ENCODE peak calls at places on chromosome 10, in ten cellular contexts. E, S, L, C, O, J, N, F, D and G are unnamed samples.

GRCh38 chr10:82397859-82398258 is 522.9 kb downstream of the NRG3 start:
- DNase-seq in C (no peak), L (no peak), J (no peak), D (no peak), O (no peak), N (peak; percentile 28), E (no peak), F (no peak), S (no peak), G (no peak)

GRCh38 chr10:110447886-110448285 is 49.8 kb upstream of the DUSP5 start:
- DNase-seq in L (no peak), F (no peak), E (peak; percentile 23), J (no peak), C (no peak), N (no peak), O (no peak), S (no peak), D (no peak), G (peak; percentile 24)

GRCh38 chr10:118521415-118522117 is 73.9 kb downstream of the PRLHR start:
- DNase-seq in D (no peak), L (no peak), J (no peak), F (no peak), N (no peak), O (no peak), S (no peak), E (no peak), C (no peak), G (no peak)

GRCh38 chr10:51416494-51416893 is 282.9 kb downstream of the CSTF2T start:
- DNase-seq in S (no peak), J (no peak), O (no peak), D (no peak), L (no peak), C (no peak), E (no peak), N (no peak), F (no peak), G (no peak)

GRCh38 chr10:121974019-121974534 is 940 bp downstream of the NSMCE4A start:
- DNase-seq in E (no peak), J (no peak), F (no peak), D (no peak), C (no peak), N (no peak), O (no peak), S (no peak), L (no peak), G (no peak)

GRCh38 chr10:64648915-64649314 is 1127.7 kb downstream of the REEP3 start:
- DNase-seq in F (no peak), D (no peak), S (no peak), L (no peak), J (no peak), E (no peak), O (no peak), N (peak; percentile 41), C (no peak), G (no peak)

GRCh38 chr10:127117125-127117524 is 79.3 kb downstream of the INSYN2A start:
- DNase-seq in E (peak; percentile 72), S (peak; percentile 54), C (peak; percentile 47), N (peak; percentile 77), F (peak; percentile 57), O (peak; percentile 25), D (peak; percentile 37), L (peak; percentile 7), J (peak; percentile 65), G (peak; percentile 68)

GRCh38 chr10:25811141-25811685 is 122.8 kb upstream of the MYO3A start:
- DNase-seq in D (no peak), C (no peak), E (no peak), J (no peak), F (no peak), N (no peak), S (no peak), L (no peak), O (no peak), G (no peak)

GRCh38 chr10:66167816-66168215 is 758.0 kb upstream of the LRRTM3 start:
- DNase-seq in L (no peak), N (no peak), J (no peak), F (no peak), C (no peak), D (no peak), S (no peak), O (no peak), E (no peak), G (no peak)

GRCh38 chr10:72223743-72224101 is 7.6 kb upstream of the ASCC1 start:
- DNase-seq in L (no peak), E (no peak), N (no peak), S (no peak), D (no peak), O (no peak), F (peak; percentile 46), J (peak; percentile 11), C (no peak), G (no peak)
- H3K4me1 ChIP-seq in L (peaks cover 61% of the 10 kb centered on the region), E (peaks cover 8% of the 10 kb centered on the region), N (no peaks in the 10 kb centered on the region), S (peaks cover 13% of the 10 kb centered on the region), D (no peaks in the 10 kb centered on the region), O (peaks cover 4% of the 10 kb centered on the region), F (no peaks in the 10 kb centered on the region), J (peaks cover 10% of the 10 kb centered on the region), C (peaks cover 64% of the 10 kb centered on the region), G (peaks cover 71% of the 10 kb centered on the region)

DNA sequence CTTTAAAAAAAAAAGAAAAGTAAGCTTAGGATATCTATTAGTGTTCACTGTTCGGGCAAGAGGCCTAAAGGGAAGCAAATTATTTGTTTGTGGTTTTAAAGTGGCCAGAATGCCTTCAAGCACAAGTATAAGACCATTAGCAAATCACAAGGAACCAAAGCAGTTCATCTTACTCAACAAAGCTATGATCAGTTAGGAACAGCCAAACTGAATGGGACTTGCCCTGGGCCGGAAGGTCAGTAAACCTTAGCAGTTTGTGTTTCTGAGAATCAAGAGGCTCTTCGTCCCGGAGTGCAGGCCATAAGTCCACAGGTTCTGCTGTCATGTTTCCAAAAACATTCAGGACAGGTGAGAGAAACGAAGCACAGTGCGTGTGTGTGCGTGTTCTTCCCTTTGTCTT is 4.5 kb downstream of the FBXW4 start:
- DNase-seq in C (no peak), O (no peak), N (no peak), S (no peak), F (no peak), D (no peak), E (no peak), J (no peak), L (no peak), G (no peak)
- H3K4me1 ChIP-seq in C (peaks cover 34% of the 10 kb centered on the region), O (peaks cover 16% of the 10 kb centered on the region), N (peaks cover 50% of the 10 kb centered on the region), S (peaks cover 17% of the 10 kb centered on the region), F (no peaks in the 10 kb centered on the region), D (peaks cover 32% of the 10 kb centered on the region), E (peaks cover 58% of the 10 kb centered on the region), J (peaks cover 9% of the 10 kb centered on the region), L (peaks cover 33% of the 10 kb centered on the region), G (peaks cover 13% of the 10 kb centered on the region)

GRCh38 chr10:80497187-80498038 is 40.3 kb upstream of the SH2D4B start:
- DNase-seq in S (peak; percentile 78), D (no peak), L (no peak), E (peak; percentile 92), J (peak; percentile 51), C (peak; percentile 39), N (no peak), F (peak; percentile 57), O (peak; percentile 92), G (peak; percentile 41)
- H3K4me1 ChIP-seq in S (peaks cover 77% of the 10 kb centered on the region), D (peaks cover 72% of the 10 kb centered on the region), L (peaks cover 98% of the 10 kb centered on the region), E (peaks cover 6% of the 10 kb centered on the region), J (peaks cover 56% of the 10 kb centered on the region), C (peaks cover 50% of the 10 kb centered on the region), N (peaks cover 27% of the 10 kb centered on the region), F (peaks cover 18% of the 10 kb centered on the region), O (peaks cover 55% of the 10 kb centered on the region), G (peaks cover 38% of the 10 kb centered on the region)

GRCh38 chr10:43256531-43257209 is 10.2 kb downstream of the RASGEF1A start:
- DNase-seq in D (no peak), J (peak; percentile 5), N (no peak), C (no peak), L (no peak), S (no peak), O (no peak), F (peak; percentile 37), E (no peak), G (no peak)

GRCh38 chr10:43257210-43258031 is 9.4 kb downstream of the RASGEF1A start:
- DNase-seq in J (peak; percentile 10), S (no peak), D (no peak), E (no peak), L (no peak), O (no peak), F (peak; percentile 34), N (no peak), C (no peak), G (peak; percentile 6)

GRCh38 chr10:43254199-43254730 is 12.6 kb downstream of the RASGEF1A start:
- DNase-seq in L (no peak), O (no peak), J (peak; percentile 21), C (no peak), E (no peak), D (no peak), F (peak; percentile 47), S (peak; percentile 27), N (no peak), G (no peak)

GRCh38 chr10:43254881-43255643 is 11.8 kb downstream of the RASGEF1A start:
- DNase-seq in O (no peak), N (no peak), L (no peak), C (no peak), F (peak; percentile 36), J (peak; percentile 26), D (no peak), E (no peak), S (peak; percentile 14), G (no peak)

GRCh38 chr10:43255644-43256431 is 11.0 kb downstream of the RASGEF1A start:
- DNase-seq in O (peak; percentile 84), J (peak; percentile 22), C (no peak), N (peak; percentile 71), L (no peak), F (peak; percentile 56), S (peak; percentile 17), D (no peak), E (peak; percentile 15), G (peak; percentile 53)
- H3K4me1 ChIP-seq in O (peaks cover 59% of the 10 kb centered on the region), J (no peaks in the 10 kb centered on the region), C (peaks cover 4% of the 10 kb centered on the region), N (no peaks in the 10 kb centered on the region), L (peaks cover 12% of the 10 kb centered on the region), F (no peaks in the 10 kb centered on the region), S (no peaks in the 10 kb centered on the region), D (no peaks in the 10 kb centered on the region), E (peaks cover 5% of the 10 kb centered on the region), G (peaks cover 6% of the 10 kb centered on the region)

DNA sequence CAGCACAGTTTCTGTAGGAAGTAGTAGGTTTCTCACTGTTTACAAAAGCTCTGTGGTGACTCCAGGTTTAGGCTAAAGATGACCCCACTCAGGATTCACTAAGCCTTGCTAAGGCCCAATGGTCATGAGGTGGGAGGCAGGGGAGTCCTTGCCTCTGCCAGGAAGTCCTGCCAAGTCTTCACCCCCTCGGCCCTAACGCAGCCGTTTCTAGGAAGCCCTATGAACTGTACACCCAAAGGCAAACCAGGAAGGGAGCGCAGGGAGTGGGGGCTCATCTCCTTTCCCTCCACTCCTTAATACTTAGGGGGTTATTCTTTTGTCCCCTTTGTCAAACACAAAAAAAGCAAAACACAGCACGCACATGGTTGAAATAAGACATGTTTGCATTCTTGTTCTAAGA is 64.6 kb downstream of the CTBP2 start:
- DNase-seq in O (no peak), J (no peak), N (no peak), S (no peak), D (no peak), C (no peak), F (no peak), E (no peak), L (no peak), G (no peak)
- H3K4me1 ChIP-seq in O (no peaks in the 10 kb centered on the region), J (no peaks in the 10 kb centered on the region), N (peaks cover 17% of the 10 kb centered on the region), S (peaks cover 43% of the 10 kb centered on the region), D (peaks cover 56% of the 10 kb centered on the region), C (peaks cover 71% of the 10 kb centered on the region), F (no peaks in the 10 kb centered on the region), E (peaks cover 15% of the 10 kb centered on the region), L (no peaks in the 10 kb centered on the region), G (no peaks in the 10 kb centered on the region)

DNA sequence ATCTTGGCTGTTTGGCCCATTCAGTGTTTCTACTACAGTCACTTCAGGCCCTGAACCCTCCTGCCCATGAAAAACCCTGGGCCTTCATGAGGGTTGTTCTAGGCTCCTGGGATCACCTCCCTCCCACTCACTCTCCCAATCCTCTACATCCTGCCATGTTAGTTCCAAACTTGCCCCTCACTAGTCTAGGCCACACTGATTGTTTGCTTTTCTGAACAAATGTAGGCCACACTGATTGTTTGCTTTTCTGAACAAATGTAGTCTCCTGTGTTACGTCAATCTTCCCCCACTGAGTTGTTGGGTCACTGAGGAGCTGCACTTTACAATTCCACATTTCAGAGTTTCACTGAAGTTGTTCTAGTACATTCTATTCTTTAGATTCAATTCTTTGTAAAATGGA is 5.3 kb upstream of the ALDH18A1 start:
- DNase-seq in N (no peak), C (no peak), F (no peak), D (no peak), J (no peak), L (no peak), S (no peak), O (no peak), E (no peak), G (no peak)
- H3K4me1 ChIP-seq in N (no peaks in the 10 kb centered on the region), C (no peaks in the 10 kb centered on the region), F (no peaks in the 10 kb centered on the region), D (peaks cover 7% of the 10 kb centered on the region), J (no peaks in the 10 kb centered on the region), L (peaks cover 4% of the 10 kb centered on the region), S (peaks cover 3% of the 10 kb centered on the region), O (peaks cover 4% of the 10 kb centered on the region), E (no peaks in the 10 kb centered on the region), G (peaks cover 4% of the 10 kb centered on the region)